ENCODE peak calls at places on chromosomes 12 and 14, in seven cellular contexts. D is uterus; J is foreskin fibroblast; W is CD8-positive, alpha-beta T cell; O is psoas muscle; L is tibial artery; Y is Peyer's patch. B is an unnamed sample.

GRCh38 chr14:101235872-101236221 is 325.4 kb upstream of the DIO3 start:
- DNase-seq in D (no peak), Y (no peak), J (no peak), W (no peak), L (no peak), O (peak; percentile 35), B (no peak)

GRCh38 chr12:99154264-99154982 is 493.1 kb upstream of the GARIN6 start:
- DNase-seq in O (no peak), L (no peak), J (no peak), W (no peak), D (peak; percentile 24), Y (no peak), B (no peak)

GRCh38 chr12:85468356-85469157 is 188.5 kb downstream of the ALX1 start:
- DNase-seq in Y (no peak), D (no peak), W (no peak), O (no peak), J (peak; percentile 78), L (no peak), B (peak; percentile 45)

GRCh38 chr14:33432407-33433023 is 493.8 kb downstream of the NPAS3 start:
- DNase-seq in Y (no peak), W (no peak), D (no peak), J (peak; percentile 54), O (no peak), L (no peak), B (peak; percentile 32)

GRCh38 chr12:50546441-50547318 is 41.9 kb downstream of the DIP2B start:
- DNase-seq in W (no peak), J (peak; percentile 22), O (no peak), L (no peak), D (no peak), Y (no peak), B (no peak)

GRCh38 chr12:10147714-10148403 is 17.9 kb upstream of the CLEC7A start:
- DNase-seq in O (no peak), Y (no peak), W (no peak), J (no peak), L (no peak), D (no peak), B (no peak)

GRCh38 chr12:89101440-89101839 is 250.9 kb downstream of the DUSP6 start:
- DNase-seq in O (no peak), D (no peak), L (no peak), Y (no peak), J (peak; percentile 29), W (no peak), B (no peak)

GRCh38 chr12:1644523-1645438 is 15.8 kb downstream of the WNT5B start:
- DNase-seq in W (no peak), L (peak; percentile 79), Y (no peak), J (peak; percentile 93), D (peak; percentile 82), O (peak; percentile 81), B (peak; percentile 68)

GRCh38 chr14:102929349-102930137 is 7.1 kb downstream of the AMN start:
- DNase-seq in L (no peak), W (no peak), Y (no peak), J (no peak), D (no peak), O (no peak), B (peak; percentile 28)

GRCh38 chr12:71760471-71760870 is 5.8 kb downstream of the RAB21 start:
- DNase-seq in W (no peak), D (no peak), J (no peak), Y (no peak), O (no peak), L (no peak), B (no peak)

GRCh38 chr14:93115920-93116675 is at the start of gene ITPK1:
- DNase-seq in D (peak; percentile 58), Y (peak; percentile 54), L (peak; percentile 34), W (peak; percentile 24), J (peak; percentile 78), O (peak; percentile 75), B (peak; percentile 59)

GRCh38 chr12:132657004-132657727 is 30.0 kb downstream of the POLE start:
- DNase-seq in O (no peak), Y (no peak), W (no peak), J (peak; percentile 7), D (no peak), L (no peak), B (no peak)

GRCh38 chr14:95502381-95502950 is 14.0 kb downstream of the SYNE3 start:
- DNase-seq in W (no peak), D (no peak), L (no peak), J (no peak), Y (no peak), O (no peak), B (no peak)

GRCh38 chr14:78725086-78725485 is 554.9 kb downstream of the NRXN3 start:
- DNase-seq in W (no peak), D (no peak), J (no peak), O (no peak), L (no peak), Y (no peak), B (no peak)

GRCh38 chr12:53868516-53868986 is 70.1 kb upstream of the HOXC13 start:
- DNase-seq in D (no peak), J (no peak), L (no peak), Y (no peak), W (no peak), O (no peak), B (no peak)

GRCh38 chr14:24806061-24806678 is 172.2 kb upstream of the GZMB start:
- DNase-seq in W (no peak), Y (peak; percentile 28), L (peak; percentile 60), D (peak; percentile 43), J (peak; percentile 60), O (peak; percentile 68), B (peak; percentile 89)

GRCh38 chr14:59870277-59871165 is at the start of gene RTN1:
- DNase-seq in J (peak; percentile 75), O (peak; percentile 73), W (no peak), Y (no peak), L (peak; percentile 74), D (peak; percentile 20), B (peak; percentile 25)

GRCh38 chr12:53218551-53219114 is 11.6 kb upstream of the ITGB7 start:
- DNase-seq in L (no peak), W (no peak), Y (no peak), O (peak; percentile 65), D (no peak), J (peak; percentile 78), B (no peak)

GRCh38 chr12:15472036-15472435 is 149.7 kb downstream of the PTPRO start:
- DNase-seq in O (no peak), J (no peak), W (no peak), L (no peak), Y (no peak), D (no peak), B (no peak)

GRCh38 chr14:103738706-103739451 is 23.3 kb downstream of the ZFYVE21 start:
- DNase-seq in D (no peak), Y (no peak), W (no peak), O (peak; percentile 25), L (no peak), J (no peak), B (no peak)

GRCh38 chr12:25438638-25439037 is 114.4 kb downstream of the LMNTD1 start:
- DNase-seq in O (no peak), J (peak; percentile 80), D (no peak), W (no peak), Y (no peak), L (no peak), B (no peak)

GRCh38 chr12:93223440-93224426 is 154.0 kb upstream of the NUDT4 start:
- DNase-seq in L (no peak), D (no peak), W (no peak), O (no peak), Y (no peak), J (peak; percentile 62), B (no peak)

GRCh38 chr14:74216671-74217070 is 22.6 kb upstream of the VSX2 start:
- DNase-seq in Y (no peak), L (no peak), O (no peak), D (no peak), W (no peak), J (no peak), B (no peak)

GRCh38 chr12:6326316-6326959 is 15.4 kb downstream of the TNFRSF1A start:
- DNase-seq in W (no peak), J (peak; percentile 75), D (peak; percentile 75), Y (no peak), L (no peak), O (peak; percentile 79), B (peak; percentile 54)

GRCh38 chr12:45762185-45763110 is 32.9 kb downstream of the ARID2 start:
- DNase-seq in Y (no peak), W (no peak), D (no peak), L (no peak), O (no peak), J (peak; percentile 70), B (no peak)

DNA sequence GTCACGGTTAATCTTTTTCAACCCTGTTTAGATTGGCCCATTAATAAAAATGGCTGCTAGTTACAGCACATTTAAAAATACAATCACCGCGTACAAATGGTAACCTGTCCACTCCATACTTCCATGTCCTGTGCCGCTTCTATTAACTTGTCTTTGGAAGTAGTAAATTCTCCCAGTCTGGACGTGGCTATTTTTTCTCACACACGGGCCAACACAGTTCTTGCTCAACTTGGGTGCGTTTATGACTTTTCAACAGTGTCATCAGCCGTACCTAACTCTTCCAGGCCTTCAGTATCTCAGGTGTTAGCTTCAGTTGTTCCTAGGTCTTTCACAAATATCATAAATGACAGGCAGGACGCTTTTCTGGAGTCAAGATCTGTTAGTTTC is 481 bp upstream of the PCNX1 start:
- DNase-seq in Y (no peak), L (no peak), W (no peak), O (no peak), J (peak; percentile 36), D (no peak), B (no peak)
- H3K4me3 ChIP-seq in Y (peak overlapping the region; percentile 91), L (peak overlapping the region; percentile 81), W (peak overlapping the region; percentile 66), O (peak overlapping the region; percentile 95), J (peak overlapping the region; percentile 77), D (peak overlapping the region; percentile 87), B (peak overlapping the region; percentile 30)

DNA sequence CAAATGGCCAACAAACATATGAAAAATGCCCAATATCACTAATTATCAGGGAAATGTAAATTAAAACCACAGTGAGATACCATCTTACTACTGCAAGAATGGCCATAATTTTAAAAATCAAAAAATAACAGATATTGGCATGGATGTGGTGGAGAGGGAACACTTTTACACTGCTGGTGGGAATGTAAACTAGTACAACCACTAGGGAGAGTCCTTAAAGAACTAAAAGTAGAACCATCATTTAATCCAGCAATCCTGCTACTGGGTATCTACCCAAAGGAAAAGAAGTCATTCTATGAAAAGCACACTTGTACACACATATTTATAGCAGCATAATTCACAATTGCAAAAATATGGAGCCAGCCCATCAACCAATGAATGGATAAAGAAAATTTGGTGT is 459.7 kb downstream of the GXYLT1 start:
- DNase-seq in L (no peak), D (no peak), O (no peak), J (peak; percentile 1), Y (no peak), W (no peak), B (no peak)
- TF ChIP-seq CTCF in L (peak; percentile 65), D (no peak), O (no peak), J (no peak), Y (no peak), W (no peak), B (peak; percentile 20)

GRCh38 chr12:11652351-11653040 is 3.0 kb downstream of the ETV6 start:
- DNase-seq in Y (peak; percentile 69), D (no peak), O (no peak), J (peak; percentile 68), W (no peak), L (peak; percentile 54), B (peak; percentile 65)
- H3K4me3 ChIP-seq in Y (peak overlapping the region; percentile 90), D (peak overlapping the region; percentile 88), O (peak overlapping the region; percentile 89), J (peak overlapping the region; percentile 84), W (no peak overlapping the region), L (peak overlapping the region; percentile 88), B (peak overlapping the region; percentile 87)

DNA sequence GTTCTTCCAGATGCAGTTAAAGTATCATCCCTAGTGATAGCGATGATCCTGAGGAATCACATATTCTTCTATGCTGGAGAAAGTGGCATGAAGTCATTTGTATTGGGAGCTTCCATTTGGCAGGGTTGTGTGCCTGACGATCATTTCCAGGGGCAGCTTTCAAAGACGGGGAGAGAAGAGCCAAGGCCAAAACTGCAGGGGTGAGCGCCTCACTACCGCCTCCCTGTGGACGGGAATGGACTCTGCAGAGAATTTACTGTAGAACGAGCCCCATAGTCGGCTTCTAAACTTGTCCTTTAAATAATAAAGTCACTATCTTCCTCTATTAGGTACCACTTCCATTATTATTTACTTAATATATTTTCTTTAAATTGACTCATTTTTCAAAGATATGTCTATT is 555.9 kb upstream of the TMEM132C start:
- DNase-seq in Y (no peak), O (no peak), D (no peak), J (no peak), L (no peak), W (no peak), B (no peak)
- TF ChIP-seq CTCF in Y (peak; percentile 10), O (no peak), D (no peak), J (peak; percentile 40), L (no peak), W (no peak), B (no peak)